ENCODE peak calls at places on chromosomes 12 and 14, in eight cellular contexts. L is upper lobe of left lung, W is heart left ventricle, D is transverse colon, U is left lung, S is right atrium auricular region, N is adrenal gland, X is GM23338. Y is an unnamed sample.

GRCh38 chr14:61642246-61642982 is 52.9 kb upstream of the HIF1A start:
- DNase-seq in U (no peak), W (no peak), X (no peak), N (no peak), D (peak; percentile 62), S (no peak), L (no peak), Y (no peak)

GRCh38 chr12:69502342-69503081 is 32.3 kb downstream of the FRS2 start:
- DNase-seq in W (no peak), X (no peak), U (no peak), D (no peak), L (no peak), S (no peak), N (no peak), Y (no peak)

GRCh38 chr12:34404377-34405285 is 382.3 kb downstream of the ALG10 start:
- DNase-seq in D (peak; percentile 1), X (no peak), S (peak; percentile 34), W (peak; percentile 11), U (peak; percentile 32), N (no peak), L (peak; percentile 5), Y (peak; percentile 9)

GRCh38 chr12:9961901-9962300 is 9.3 kb upstream of the CLEC12A start:
- DNase-seq in U (no peak), D (no peak), N (no peak), W (no peak), L (no peak), X (no peak), S (no peak), Y (no peak)

GRCh38 chr12:102965281-102966155 is 8.0 kb downstream of the ASCL1 start:
- DNase-seq in L (peak; percentile 67), S (no peak), N (no peak), U (peak; percentile 62), W (no peak), X (peak; percentile 68), D (no peak), Y (no peak)

GRCh38 chr12:80838708-80839107 is 99.0 kb downstream of the LIN7A start:
- DNase-seq in N (no peak), L (no peak), U (no peak), S (no peak), W (no peak), D (no peak), X (no peak), Y (no peak)

GRCh38 chr12:96108321-96108720 is 72.9 kb upstream of the LTA4H start:
- DNase-seq in L (no peak), X (peak; percentile 23), W (peak; percentile 68), U (no peak), D (peak; percentile 59), N (peak; percentile 50), S (no peak), Y (peak; percentile 22)

GRCh38 chr14:51041117-51041531 is 53.8 kb downstream of the TRIM9 start:
- DNase-seq in X (peak; percentile 33), S (no peak), W (no peak), U (no peak), D (peak; percentile 23), L (no peak), N (no peak), Y (no peak)

GRCh38 chr12:57093412-57094193 is 4.7 kb downstream of the NAB2 start:
- DNase-seq in D (peak; percentile 67), L (peak; percentile 89), W (peak; percentile 79), S (peak; percentile 82), U (peak; percentile 90), N (peak; percentile 66), X (peak; percentile 81), Y (peak; percentile 57)

GRCh38 chr14:101915871-101916815 is 48.2 kb upstream of the DYNC1H1 start:
- DNase-seq in U (no peak), X (no peak), N (peak; percentile 11), L (no peak), D (no peak), S (no peak), W (no peak), Y (no peak)

GRCh38 chr12:74285773-74286172 is 251.9 kb upstream of the ATXN7L3B start:
- DNase-seq in S (no peak), X (no peak), U (no peak), W (no peak), D (no peak), L (no peak), N (no peak), Y (no peak)

GRCh38 chr14:88934231-88934898 is 109.9 kb downstream of the TTC8 start:
- DNase-seq in N (no peak), U (no peak), X (no peak), W (no peak), L (no peak), D (no peak), S (no peak), Y (no peak)

GRCh38 chr12:131087302-131087818 is 133.7 kb downstream of the ADGRD1 start:
- DNase-seq in W (no peak), L (peak; percentile 62), D (no peak), N (no peak), X (no peak), U (peak; percentile 75), S (peak; percentile 23), Y (no peak)

GRCh38 chr14:56154321-56154720 is 36.1 kb downstream of the PELI2 start:
- DNase-seq in D (no peak), N (no peak), W (no peak), L (no peak), X (no peak), S (no peak), U (no peak), Y (no peak)

GRCh38 chr14:34046799-34047520 is 96.1 kb upstream of the EGLN3 start:
- DNase-seq in S (no peak), L (no peak), W (no peak), X (no peak), D (no peak), U (no peak), N (no peak), Y (no peak)

GRCh38 chr14:22047105-22047504 is 373.5 kb upstream of the OR4E1 start:
- DNase-seq in X (peak; percentile 80), L (no peak), S (no peak), N (no peak), W (no peak), U (no peak), D (no peak), Y (no peak)

GRCh38 chr12:103799504-103800251 is 41.4 kb downstream of the NT5DC3 start:
- DNase-seq in U (no peak), N (peak; percentile 56), S (no peak), D (peak; percentile 20), X (peak; percentile 19), W (no peak), L (no peak), Y (no peak)

GRCh38 chr14:77375164-77375950 is 1.5 kb downstream of the TMED8 start:
- DNase-seq in D (no peak), N (no peak), X (no peak), W (no peak), S (no peak), L (no peak), U (no peak), Y (no peak)

GRCh38 chr14:77376771-77377501 is at the start of the genes SAMD15 and TMED8:
- DNase-seq in X (peak; percentile 90), S (peak; percentile 74), N (peak; percentile 82), L (peak; percentile 97), W (peak; percentile 88), U (peak; percentile 98), D (peak; percentile 84), Y (peak; percentile 85)

GRCh38 chr14:77376380-77376770 is 519 bp downstream of the TMED8 start:
- DNase-seq in X (peak; percentile 49), D (peak; percentile 26), U (peak; percentile 85), N (peak; percentile 21), S (peak; percentile 58), L (no peak), W (peak; percentile 30), Y (peak; percentile 32)

GRCh38 chr14:77375973-77376372 is 921 bp downstream of the TMED8 start:
- DNase-seq in N (no peak), W (no peak), D (no peak), X (no peak), U (no peak), L (no peak), S (no peak), Y (no peak)

DNA sequence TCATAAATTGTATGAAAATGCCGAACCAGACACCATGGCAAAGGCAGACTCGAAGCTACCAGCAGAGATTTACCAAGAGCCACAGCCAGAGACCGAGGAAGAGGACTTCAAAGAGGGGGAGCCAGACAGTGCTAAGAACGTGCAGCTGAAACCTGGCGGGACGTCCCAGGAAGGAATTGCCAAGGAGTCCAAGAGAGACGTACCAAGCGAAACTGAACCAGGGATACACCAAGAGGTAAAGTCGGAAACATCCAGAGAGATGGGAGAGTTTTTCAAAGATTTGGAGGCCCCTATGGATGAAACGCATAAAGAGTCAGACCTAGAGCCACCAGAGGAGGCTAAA is 294 bp downstream of the SAMD15 start:
- DNase-seq in W (no peak), X (peak; percentile 12), N (no peak), D (no peak), S (no peak), L (no peak), U (no peak), Y (no peak)
- H3K27ac ChIP-seq in W (no peak overlapping the region), X (no peak overlapping the region), N (no peak overlapping the region), D (peak overlapping the region; percentile 96), S (peak overlapping the region; percentile 74), L (peak overlapping the region; percentile 76), U (peak overlapping the region; percentile 90), Y (peak overlapping the region; percentile 62)

GRCh38 chr12:117169548-117169947 is 20.7 kb downstream of the FBXO21 start:
- DNase-seq in L (no peak), X (no peak), N (peak; percentile 90), W (no peak), D (no peak), U (no peak), S (no peak), Y (no peak)
- H3K36me3 ChIP-seq in L (peaks cover 46% of the 10 kb centered on the region), X (peaks cover 76% of the 10 kb centered on the region), N (no peaks in the 10 kb centered on the region), W (peaks cover 81% of the 10 kb centered on the region), D (peaks cover 53% of the 10 kb centered on the region), U (peaks cover 100% of the 10 kb centered on the region), S (peaks cover 94% of the 10 kb centered on the region), Y (peaks cover 53% of the 10 kb centered on the region)

GRCh38 chr12:46468813-46469212 is 96.2 kb upstream of the SLC38A2 start:
- DNase-seq in N (no peak), W (no peak), X (no peak), L (no peak), U (no peak), D (no peak), S (no peak), Y (no peak)
- H3K4me1 ChIP-seq in N (peaks cover 34% of the 10 kb centered on the region), W (peaks cover 13% of the 10 kb centered on the region), X (peaks cover 17% of the 10 kb centered on the region), L (peaks cover 12% of the 10 kb centered on the region), U (peaks cover 12% of the 10 kb centered on the region), D (peaks cover 6% of the 10 kb centered on the region), S (peaks cover 36% of the 10 kb centered on the region), Y (peaks cover 15% of the 10 kb centered on the region)

GRCh38 chr12:108257004-108257403 is 82.1 kb downstream of the CMKLR1 start:
- DNase-seq in L (no peak), W (no peak), S (no peak), D (no peak), X (no peak), N (no peak), U (no peak), Y (no peak)

GRCh38 chr12:108257610-108258106 is 81.5 kb downstream of the CMKLR1 start:
- DNase-seq in X (no peak), L (no peak), W (no peak), N (no peak), U (no peak), S (no peak), D (no peak), Y (no peak)

GRCh38 chr12:108253540-108253939 is 85.6 kb downstream of the CMKLR1 start:
- DNase-seq in S (no peak), X (peak; percentile 63), N (no peak), W (no peak), U (no peak), L (no peak), D (no peak), Y (no peak)

GRCh38 chr12:108255203-108255602 is 83.9 kb downstream of the CMKLR1 start:
- DNase-seq in D (no peak), N (no peak), U (no peak), X (no peak), L (no peak), S (no peak), W (no peak), Y (no peak)

GRCh38 chr12:108254030-108254429 is 85.1 kb downstream of the CMKLR1 start:
- DNase-seq in N (no peak), X (no peak), U (no peak), W (no peak), S (no peak), L (no peak), D (no peak), Y (no peak)
- H3K27ac ChIP-seq in N (no peak overlapping the region), X (no peak overlapping the region), U (no peak overlapping the region), W (no peak overlapping the region), S (no peak overlapping the region), L (no peak overlapping the region), D (no peak overlapping the region), Y (no peak overlapping the region)